ENCODE peak calls at places on chromosomes 11 and 22, in six cellular contexts. One of them, this sample, is unnamed.

GRCh38 chr22:41052661-41053490 is 39.5 kb upstream of the EP300 start:
- DNase-seq in Panc1: no peak
- DNase-seq in transverse colon: no peak
- DNase-seq in right lobe of liver: no peak
- DNase-seq in right atrium auricular region: no peak
- DNase-seq in fibroblast of lung: peak; percentile 63
- DNase-seq in this sample: no peak

GRCh38 chr11:59611570-59612565 is 3.7 kb downstream of the OSBP start:
- DNase-seq in Panc1: no peak
- DNase-seq in transverse colon: peak; percentile 64
- DNase-seq in right lobe of liver: no peak
- DNase-seq in right atrium auricular region: no peak
- DNase-seq in fibroblast of lung: no peak
- DNase-seq in this sample: no peak

GRCh38 chr22:21613553-21614233 is 16.1 kb downstream of the YDJC start:
- DNase-seq in Panc1: no peak
- DNase-seq in transverse colon: no peak
- DNase-seq in right lobe of liver: no peak
- DNase-seq in right atrium auricular region: no peak
- DNase-seq in fibroblast of lung: no peak
- DNase-seq in this sample: no peak

GRCh38 chr11:65873280-65874156 is 918 bp upstream of the EFEMP2 start:
- DNase-seq in Panc1: no peak
- DNase-seq in transverse colon: peak; percentile 97
- DNase-seq in right lobe of liver: peak; percentile 96
- DNase-seq in right atrium auricular region: peak; percentile 95
- DNase-seq in fibroblast of lung: peak; percentile 92
- DNase-seq in this sample: peak; percentile 96

GRCh38 chr11:72741429-72741833 is 10.8 kb downstream of the ARAP1 start:
- DNase-seq in Panc1: no peak
- DNase-seq in transverse colon: peak; percentile 52
- DNase-seq in right lobe of liver: peak; percentile 77
- DNase-seq in right atrium auricular region: no peak
- DNase-seq in fibroblast of lung: no peak
- DNase-seq in this sample: peak; percentile 79

GRCh38 chr11:13386567-13386966 is 76.5 kb downstream of the BTBD10 start:
- DNase-seq in Panc1: no peak
- DNase-seq in transverse colon: peak; percentile 65
- DNase-seq in right lobe of liver: no peak
- DNase-seq in right atrium auricular region: no peak
- DNase-seq in fibroblast of lung: no peak
- DNase-seq in this sample: no peak

GRCh38 chr22:28547132-28547842 is 132.4 kb downstream of the TTC28 start:
- DNase-seq in Panc1: no peak
- DNase-seq in transverse colon: no peak
- DNase-seq in right lobe of liver: no peak
- DNase-seq in right atrium auricular region: no peak
- DNase-seq in fibroblast of lung: peak; percentile 88
- DNase-seq in this sample: no peak

GRCh38 chr11:13009921-13010736 is 1.0 kb downstream of the RASSF10 start:
- DNase-seq in Panc1: no peak
- DNase-seq in transverse colon: no peak
- DNase-seq in right lobe of liver: peak; percentile 89
- DNase-seq in right atrium auricular region: no peak
- DNase-seq in fibroblast of lung: no peak
- DNase-seq in this sample: peak; percentile 52

GRCh38 chr11:118619444-118620205 is 12.2 kb downstream of the PHLDB1 start:
- DNase-seq in Panc1: no peak
- DNase-seq in transverse colon: no peak
- DNase-seq in right lobe of liver: no peak
- DNase-seq in right atrium auricular region: peak; percentile 85
- DNase-seq in fibroblast of lung: peak; percentile 96
- DNase-seq in this sample: peak; percentile 35

GRCh38 chr11:85310479-85310878 is 316.7 kb downstream of the DLG2 start:
- DNase-seq in Panc1: no peak
- DNase-seq in transverse colon: no peak
- DNase-seq in right lobe of liver: no peak
- DNase-seq in right atrium auricular region: no peak
- DNase-seq in fibroblast of lung: no peak
- DNase-seq in this sample: no peak

GRCh38 chr11:8282621-8283509 is 19.2 kb upstream of the LMO1 start:
- DNase-seq in Panc1: no peak
- DNase-seq in transverse colon: no peak
- DNase-seq in right lobe of liver: no peak
- DNase-seq in right atrium auricular region: peak; percentile 43
- DNase-seq in fibroblast of lung: no peak
- DNase-seq in this sample: no peak
- H3K27ac ChIP-seq in Panc1: no peak overlapping the region
- H3K27ac ChIP-seq in transverse colon: no peak overlapping the region
- H3K27ac ChIP-seq in right lobe of liver: no peak overlapping the region
- H3K27ac ChIP-seq in right atrium auricular region: peak overlapping the region; percentile 40
- H3K27ac ChIP-seq in fibroblast of lung: no peak overlapping the region
- H3K27ac ChIP-seq in this sample: no peak overlapping the region

DNA sequence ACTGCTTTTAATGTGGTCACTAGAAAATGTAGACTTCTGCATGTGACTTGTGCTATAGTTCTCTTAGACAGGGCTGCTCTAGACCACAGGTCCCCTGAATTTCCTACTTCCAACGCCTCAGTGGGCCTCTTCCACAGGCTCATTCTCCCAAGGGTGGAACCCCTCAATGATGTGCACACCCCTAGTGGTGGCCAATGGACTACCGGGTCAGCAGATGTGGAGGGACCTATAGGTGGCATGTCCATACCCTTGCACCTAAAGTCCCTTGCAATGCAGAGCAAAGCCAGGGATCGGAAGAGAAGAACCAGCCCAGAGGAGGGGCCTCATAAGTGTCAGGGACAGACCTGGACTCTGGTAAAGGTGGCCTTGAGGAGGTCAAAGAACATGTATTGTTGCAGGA is 20.0 kb downstream of the MMP13 start:
- DNase-seq in Panc1: no peak
- DNase-seq in transverse colon: no peak
- DNase-seq in right lobe of liver: no peak
- DNase-seq in right atrium auricular region: no peak
- DNase-seq in fibroblast of lung: no peak
- DNase-seq in this sample: no peak
- TF ChIP-seq CTCF in Panc1: peak; percentile 23
- TF ChIP-seq CTCF in transverse colon: no peak
- TF ChIP-seq CTCF in right lobe of liver: no peak
- TF ChIP-seq CTCF in right atrium auricular region: no peak
- TF ChIP-seq CTCF in fibroblast of lung: peak; percentile 8
- TF ChIP-seq CTCF in this sample: no peak

DNA sequence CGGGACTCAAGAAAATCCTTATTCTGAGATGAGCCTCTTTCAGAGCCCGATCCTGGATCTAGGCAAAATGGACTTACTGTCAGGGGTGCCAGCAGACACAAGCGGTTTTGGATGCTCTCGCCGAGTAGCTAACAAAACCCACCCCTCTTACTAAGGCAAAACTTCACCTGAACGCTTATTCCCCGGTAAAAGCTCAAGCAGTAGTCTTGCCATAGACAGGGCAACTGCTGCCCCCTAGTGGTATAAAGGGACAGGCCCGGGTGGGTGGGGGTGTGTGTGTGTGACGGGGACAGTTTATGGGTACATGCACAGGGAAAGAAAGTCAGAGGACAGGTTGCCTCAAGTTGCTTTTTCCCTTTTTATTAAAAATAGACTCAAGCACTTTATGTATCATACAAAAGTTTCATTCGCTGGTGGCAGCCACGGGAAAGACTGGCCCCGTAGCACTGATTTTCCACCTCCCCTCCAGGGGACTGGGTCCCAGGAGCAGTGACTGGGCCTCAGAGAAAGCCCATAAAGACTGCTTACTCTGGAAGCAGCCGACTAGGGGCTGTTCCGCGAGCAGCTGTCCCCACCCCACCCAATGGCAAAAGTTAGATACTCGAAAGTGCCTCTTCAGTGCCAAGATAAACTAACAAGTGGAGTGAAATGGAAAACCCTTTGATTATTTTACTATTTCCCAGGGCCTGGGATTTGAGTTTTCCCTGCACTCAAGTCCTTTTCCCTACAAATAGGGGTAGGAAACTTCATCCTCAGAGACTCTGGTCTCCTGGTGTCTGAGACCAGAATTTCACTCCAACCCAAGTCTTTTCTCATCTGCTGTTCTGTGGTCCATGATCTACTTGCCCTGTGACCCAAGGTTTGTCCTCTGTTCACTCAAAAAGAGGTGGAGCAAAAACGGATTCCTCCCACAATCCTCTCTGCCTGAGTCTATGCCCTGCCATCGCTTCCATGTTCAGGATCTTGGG is 4.7 kb downstream of the YPEL4 start:
- DNase-seq in Panc1: no peak
- DNase-seq in transverse colon: peak; percentile 87
- DNase-seq in right lobe of liver: peak; percentile 76
- DNase-seq in right atrium auricular region: peak; percentile 92
- DNase-seq in fibroblast of lung: peak; percentile 77
- DNase-seq in this sample: peak; percentile 84
- H3K27ac ChIP-seq in Panc1: no peak overlapping the region
- H3K27ac ChIP-seq in transverse colon: peak overlapping the region; percentile 64
- H3K27ac ChIP-seq in right lobe of liver: no peak overlapping the region
- H3K27ac ChIP-seq in right atrium auricular region: peak overlapping the region; percentile 42
- H3K27ac ChIP-seq in fibroblast of lung: no peak overlapping the region
- H3K27ac ChIP-seq in this sample: peak overlapping the region; percentile 59

GRCh38 chr11:69684651-69685050 is 9.5 kb upstream of the LTO1 start:
- DNase-seq in Panc1: no peak
- DNase-seq in transverse colon: no peak
- DNase-seq in right lobe of liver: no peak
- DNase-seq in right atrium auricular region: no peak
- DNase-seq in fibroblast of lung: no peak
- DNase-seq in this sample: no peak

GRCh38 chr11:69686856-69687255 is 11.7 kb upstream of the LTO1 start:
- DNase-seq in Panc1: no peak
- DNase-seq in transverse colon: no peak
- DNase-seq in right lobe of liver: no peak
- DNase-seq in right atrium auricular region: no peak
- DNase-seq in fibroblast of lung: no peak
- DNase-seq in this sample: no peak

GRCh38 chr11:69683764-69684333 is 8.7 kb upstream of the LTO1 start:
- DNase-seq in Panc1: no peak
- DNase-seq in transverse colon: peak; percentile 27
- DNase-seq in right lobe of liver: no peak
- DNase-seq in right atrium auricular region: no peak
- DNase-seq in fibroblast of lung: no peak
- DNase-seq in this sample: no peak

GRCh38 chr11:69686452-69686851 is 11.3 kb upstream of the LTO1 start:
- DNase-seq in Panc1: no peak
- DNase-seq in transverse colon: no peak
- DNase-seq in right lobe of liver: no peak
- DNase-seq in right atrium auricular region: no peak
- DNase-seq in fibroblast of lung: no peak
- DNase-seq in this sample: no peak

DNA sequence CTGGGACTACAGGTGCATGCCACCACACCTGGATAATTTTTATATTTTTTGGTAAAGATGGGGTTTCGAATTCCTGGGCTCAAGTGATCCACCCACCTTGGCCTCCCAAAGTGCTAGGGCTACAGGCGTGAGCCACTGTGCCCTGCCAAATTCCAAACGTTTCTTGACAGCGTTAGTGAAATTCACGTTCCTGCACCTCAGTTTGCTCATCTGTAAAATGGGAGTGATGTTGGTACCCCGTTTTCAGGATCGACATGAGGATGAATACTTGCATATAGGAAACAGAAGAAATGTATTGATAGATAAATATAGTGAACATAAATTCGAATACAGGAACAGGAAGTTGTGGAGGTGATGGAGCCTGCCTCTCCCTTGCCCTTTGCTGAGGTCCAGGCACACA is 10.2 kb upstream of the LTO1 start:
- DNase-seq in Panc1: no peak
- DNase-seq in transverse colon: no peak
- DNase-seq in right lobe of liver: no peak
- DNase-seq in right atrium auricular region: no peak
- DNase-seq in fibroblast of lung: no peak
- DNase-seq in this sample: no peak
- TF ChIP-seq CTCF in Panc1: no peak
- TF ChIP-seq CTCF in transverse colon: no peak
- TF ChIP-seq CTCF in right lobe of liver: no peak
- TF ChIP-seq CTCF in right atrium auricular region: no peak
- TF ChIP-seq CTCF in fibroblast of lung: no peak
- TF ChIP-seq CTCF in this sample: no peak

GRCh38 chr11:68581439-68581838 is 102.9 kb upstream of the GAL start:
- DNase-seq in Panc1: no peak
- DNase-seq in transverse colon: no peak
- DNase-seq in right lobe of liver: no peak
- DNase-seq in right atrium auricular region: no peak
- DNase-seq in fibroblast of lung: no peak
- DNase-seq in this sample: peak; percentile 64
- H3K27ac ChIP-seq in Panc1: no peak overlapping the region
- H3K27ac ChIP-seq in transverse colon: no peak overlapping the region
- H3K27ac ChIP-seq in right lobe of liver: no peak overlapping the region
- H3K27ac ChIP-seq in right atrium auricular region: peak overlapping the region; percentile 78
- H3K27ac ChIP-seq in fibroblast of lung: no peak overlapping the region
- H3K27ac ChIP-seq in this sample: no peak overlapping the region

This sample was measured in lower lobe of right lung.